ENCODE peak calls at places on chromosomes 5 and 9, in five cellular contexts. E, O, G, N and S are unnamed samples.

GRCh38 chr5:104352954-104353353 is 790.4 kb upstream of the NUDT12 start:
- DNase-seq in N (no peak), G (no peak), O (no peak), E (no peak), S (no peak)

GRCh38 chr9:19976226-19976625 is 187.4 kb upstream of the SLC24A2 start:
- DNase-seq in N (no peak), O (no peak), G (no peak), E (no peak), S (no peak)

GRCh38 chr5:20105915-20106314 is 117.9 kb upstream of the CDH18 start:
- DNase-seq in N (no peak), E (no peak), O (no peak), G (no peak), S (no peak)

GRCh38 chr5:116550082-116550481 is 24.5 kb downstream of the SEMA6A start:
- DNase-seq in E (no peak), O (no peak), G (no peak), N (no peak), S (no peak)

GRCh38 chr5:67267522-67268232 is 71.1 kb upstream of the CD180 start:
- DNase-seq in E (peak), O (no peak), N (peak), G (no peak), S (no peak)

GRCh38 chr5:170206958-170207357 is 25.8 kb upstream of the C5orf58 start:
- DNase-seq in E (no peak), G (no peak), O (no peak), N (no peak), S (no peak)

GRCh38 chr5:125227333-125228075 is 481.1 kb upstream of the ZNF608 start:
- DNase-seq in G (no peak), O (peak), N (no peak), E (peak), S (peak)

GRCh38 chr9:112719292-112719691 is 1.4 kb upstream of the INIP start:
- DNase-seq in N (no peak), G (no peak), O (no peak), E (no peak), S (no peak)

GRCh38 chr5:149447373-149448367 is 68.6 kb upstream of the IL17B start:
- DNase-seq in O (no peak), N (no peak), E (no peak), G (no peak), S (no peak)

GRCh38 chr9:21831841-21832509 is 29.5 kb downstream of the MTAP start:
- DNase-seq in G (no peak), E (peak), O (peak), N (no peak), S (no peak)

GRCh38 chr5:60668715-60669304 is 31.2 kb downstream of the DEPDC1B start:
- DNase-seq in E (no peak), O (peak), N (no peak), G (no peak), S (no peak)

GRCh38 chr5:157217289-157218024 is 36.8 kb downstream of the ITK start:
- DNase-seq in N (no peak), O (no peak), E (no peak), G (no peak), S (no peak)

GRCh38 chr9:132006657-132007370 is 72.9 kb downstream of the MED27 start:
- DNase-seq in E (peak), N (no peak), O (peak), G (no peak), S (no peak)

GRCh38 chr9:75064307-75065025 is 23.5 kb downstream of the NMRK1 start:
- DNase-seq in G (no peak), E (peak), O (peak), N (no peak), S (no peak)

GRCh38 chr5:168611163-168611562 is 32.0 kb upstream of the PANK3 start:
- DNase-seq in G (no peak), N (no peak), E (no peak), O (peak), S (no peak)

GRCh38 chr5:136891175-136891574 is 525.8 kb upstream of the TRPC7 start:
- DNase-seq in E (no peak), G (no peak), N (no peak), O (no peak), S (no peak)

GRCh38 chr9:72905514-72906480 is 47.1 kb downstream of the ALDH1A1 start:
- DNase-seq in O (no peak), G (no peak), N (no peak), E (no peak), S (no peak)

GRCh38 chr5:174056064-174056842 is 10.7 kb downstream of the NSG2 start:
- DNase-seq in O (no peak), G (no peak), N (no peak), E (no peak), S (no peak)

GRCh38 chr5:167861134-167861930 is 430.1 kb upstream of the WWC1 start:
- DNase-seq in N (no peak), E (peak), G (no peak), O (no peak), S (no peak)

GRCh38 chr9:98215821-98216220 is 23.4 kb upstream of the CORO2A start:
- DNase-seq in E (no peak), O (no peak), N (no peak), G (no peak), S (peak)

GRCh38 chr9:6884101-6884500 is 126.3 kb downstream of the KDM4C start:
- DNase-seq in E (no peak), O (no peak), N (no peak), G (no peak), S (no peak)

GRCh38 chr9:114261987-114262386 is 60.9 kb upstream of the ORM1 start:
- DNase-seq in O (no peak), E (no peak), G (no peak), N (no peak), S (no peak)

GRCh38 chr9:114261026-114261425 is 61.9 kb upstream of the ORM1 start:
- DNase-seq in N (no peak), G (no peak), E (no peak), O (no peak), S (no peak)

GRCh38 chr9:114266969-114267368 is 55.9 kb upstream of the ORM1 start:
- DNase-seq in N (no peak), O (peak), G (no peak), E (no peak), S (no peak)

GRCh38 chr9:114264806-114265550 is 57.9 kb upstream of the ORM1 start:
- DNase-seq in N (no peak), G (no peak), E (no peak), O (no peak), S (no peak)

DNA sequence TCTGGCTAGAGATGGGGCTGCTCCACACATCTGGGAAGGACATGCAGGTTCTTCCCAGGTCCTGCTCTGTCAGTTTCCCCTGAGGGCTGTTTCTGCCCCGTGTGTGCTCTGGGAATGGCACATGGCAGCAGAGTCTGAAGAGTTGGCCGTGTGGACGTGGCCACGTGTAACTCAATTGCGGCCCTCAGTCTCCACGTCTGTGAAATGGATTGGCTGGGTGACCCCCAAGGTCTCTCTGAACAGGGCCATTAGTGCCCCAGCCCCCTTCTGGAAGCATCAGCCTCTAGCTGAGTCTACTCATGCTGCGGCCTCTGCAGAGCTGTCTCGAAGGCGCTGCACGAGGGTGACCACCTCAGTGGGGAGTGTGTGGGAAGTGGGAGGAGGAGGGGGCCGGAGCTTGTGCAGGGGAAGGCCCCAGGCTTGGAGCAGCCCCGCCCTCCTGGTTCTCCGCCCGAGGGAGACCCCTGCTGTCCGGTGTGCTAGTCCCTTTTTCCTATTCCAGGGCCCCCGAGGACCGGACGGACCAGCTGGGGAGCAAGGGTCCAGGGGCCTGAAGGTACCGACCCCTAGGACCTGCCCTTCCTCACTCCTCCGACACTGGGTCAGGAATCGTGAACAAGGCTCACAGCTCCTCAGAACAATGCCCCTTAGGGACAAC is 58.9 kb upstream of the ORM1 start:
- DNase-seq in G (no peak), E (no peak), N (no peak), O (no peak), S (peak)
- TF ChIP-seq CTCF in G (no peak), E (peak), N (peak), O (peak), S (no peak)

GRCh38 chr5:68749076-68749475 is 344.7 kb upstream of the SLC30A5 start:
- DNase-seq in O (no peak), E (no peak), G (no peak), N (no peak), S (no peak)

GRCh38 chr5:68746220-68747076 is 347.4 kb upstream of the SLC30A5 start:
- DNase-seq in G (no peak), N (no peak), E (no peak), O (no peak), S (no peak)

GRCh38 chr5:68744196-68744595 is 349.6 kb upstream of the SLC30A5 start:
- DNase-seq in N (no peak), E (no peak), O (no peak), G (no peak), S (no peak)

GRCh38 chr5:68747077-68747420 is 346.8 kb upstream of the SLC30A5 start:
- DNase-seq in N (no peak), E (no peak), O (no peak), G (no peak), S (no peak)

DNA sequence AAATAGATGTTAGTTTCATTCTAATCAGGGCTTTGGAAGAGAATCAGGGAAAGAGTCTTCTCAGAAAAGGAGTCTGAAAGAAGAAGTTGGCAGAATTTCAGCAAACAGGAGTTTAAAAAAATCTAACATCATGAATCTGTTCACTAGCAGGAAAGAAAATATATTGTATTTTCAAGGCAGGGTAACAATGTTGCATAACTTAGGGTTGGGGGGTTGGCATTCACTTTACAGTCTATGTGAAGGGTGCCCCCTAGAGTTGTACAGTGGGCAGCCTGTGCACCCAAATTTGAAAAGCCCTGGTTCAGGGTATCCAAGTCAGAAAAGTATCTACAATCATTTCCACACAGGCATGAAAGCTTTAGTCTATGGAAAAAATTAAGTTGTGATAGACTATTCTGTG is 348.4 kb upstream of the SLC30A5 start:
- DNase-seq in E (no peak), O (peak), G (no peak), N (no peak), S (no peak)
- TF ChIP-seq CTCF in E (peak), O (peak), G (no peak), N (peak), S (no peak)

GRCh38 chr5:73437126-73438047 is 11.2 kb downstream of the FOXD1 start:
- DNase-seq in N (no peak), G (no peak), O (peak), E (peak), S (peak)
- TF ChIP-seq CTCF in N (peak), G (no peak), O (peak), E (peak), S (peak)

DNA sequence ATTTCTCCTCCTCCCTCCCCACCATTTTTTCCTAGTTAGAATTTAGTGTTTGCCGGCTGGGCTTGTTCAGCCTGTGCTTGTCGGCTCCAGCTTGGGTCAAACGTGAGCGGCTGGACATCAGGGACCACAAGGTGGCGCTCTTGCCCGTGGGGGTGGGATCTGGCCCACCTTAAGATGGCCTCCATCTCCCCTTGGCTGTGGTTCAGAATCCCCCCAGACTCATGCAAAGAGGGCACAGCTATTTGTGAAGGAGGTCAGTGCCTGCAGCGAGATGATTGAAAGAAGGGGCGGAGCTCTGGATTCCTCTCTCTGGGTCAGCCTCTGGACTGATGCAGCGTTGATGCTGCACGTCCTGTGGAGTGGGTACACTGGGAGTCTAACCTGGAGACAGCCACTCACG is 283.3 kb upstream of the TUT7 start:
- DNase-seq in G (no peak), N (peak), E (no peak), O (peak), S (peak)
- TF ChIP-seq CTCF in G (no peak), N (peak), E (peak), O (peak), S (peak)

DNA sequence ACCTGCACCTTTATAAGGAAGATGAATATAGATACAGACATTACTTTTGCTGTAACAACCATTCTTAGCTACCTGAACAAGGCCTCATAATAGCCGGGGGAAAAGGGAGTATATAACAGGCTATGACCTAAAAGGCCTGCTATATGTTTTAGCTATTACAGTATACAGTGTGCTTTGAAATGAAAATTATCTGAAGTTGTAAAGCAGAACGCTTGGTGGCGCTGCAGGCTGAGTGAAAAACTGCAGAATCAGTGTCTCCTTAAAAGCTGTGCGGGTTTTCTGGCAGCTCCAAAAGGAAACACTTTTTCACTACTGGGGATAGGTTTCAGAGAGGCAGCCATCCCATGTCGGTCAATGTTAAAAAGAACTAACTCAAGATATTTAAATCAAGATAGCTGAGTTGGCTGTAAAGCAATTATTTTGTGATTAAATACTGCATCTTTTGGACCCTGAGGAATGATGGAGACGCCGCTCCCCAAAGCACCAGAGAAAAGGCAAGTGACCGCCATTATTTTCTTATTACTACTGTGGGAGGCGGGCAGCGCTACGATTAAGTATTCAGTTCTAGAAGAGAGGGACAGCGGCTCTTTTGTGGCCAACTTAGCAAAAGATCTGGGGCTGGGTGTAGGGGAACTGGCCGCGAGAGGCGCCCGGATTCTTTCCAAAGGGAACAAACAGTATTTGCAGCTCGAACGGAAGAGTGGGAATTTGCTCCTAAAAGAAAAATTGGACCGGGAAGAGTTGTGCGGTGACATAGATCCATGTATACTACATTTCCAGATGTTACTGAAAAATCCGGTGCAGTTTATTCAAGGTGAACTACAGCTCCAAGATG is 5.9 kb downstream of the PCDHB6 start:
- DNase-seq in G (no peak), N (no peak), O (no peak), E (no peak), S (peak)
- TF ChIP-seq CTCF in G (no peak), N (no peak), O (no peak), E (no peak), S (peak)

GRCh38 chr9:129875181-129875611 is 39.9 kb downstream of the USP20 start:
- DNase-seq in G (no peak), O (no peak), N (no peak), E (no peak), S (peak)
- TF ChIP-seq CTCF in G (no peak), O (peak), N (peak), E (peak), S (peak)